ENCODE peak calls at places on chromosome 13, in nine cellular contexts. One of them, this sample, is unnamed.

GRCh38 chr13:102651892-102652291 is 43.0 kb downstream of the METTL21C start:
- DNase-seq in neuronal stem cell: no peak
- DNase-seq in pancreas: no peak
- DNase-seq in AG04450: no peak
- DNase-seq in cardiac muscle cell: no peak
- DNase-seq in suprapubic skin: no peak
- DNase-seq in GM23248: no peak
- DNase-seq in GM23338: no peak
- DNase-seq in upper lobe of left lung: no peak
- DNase-seq in this sample: no peak

GRCh38 chr13:49183672-49184315 is 36.3 kb upstream of the MLNR start:
- DNase-seq in neuronal stem cell: no peak
- DNase-seq in pancreas: no peak
- DNase-seq in AG04450: no peak
- DNase-seq in cardiac muscle cell: no peak
- DNase-seq in suprapubic skin: no peak
- DNase-seq in GM23248: peak
- DNase-seq in GM23338: no peak
- DNase-seq in upper lobe of left lung: no peak
- DNase-seq in this sample: no peak

GRCh38 chr13:54194233-54195024 is 1165.8 kb downstream of the OLFM4 start:
- DNase-seq in neuronal stem cell: no peak
- DNase-seq in pancreas: no peak
- DNase-seq in AG04450: no peak
- DNase-seq in cardiac muscle cell: no peak
- DNase-seq in suprapubic skin: no peak
- DNase-seq in GM23248: no peak
- DNase-seq in GM23338: no peak
- DNase-seq in upper lobe of left lung: no peak
- DNase-seq in this sample: no peak

GRCh38 chr13:106103779-106104178 is 431.7 kb downstream of the EFNB2 start:
- DNase-seq in neuronal stem cell: no peak
- DNase-seq in pancreas: no peak
- DNase-seq in AG04450: no peak
- DNase-seq in cardiac muscle cell: no peak
- DNase-seq in suprapubic skin: no peak
- DNase-seq in GM23248: peak
- DNase-seq in GM23338: no peak
- DNase-seq in upper lobe of left lung: no peak
- DNase-seq in this sample: no peak

GRCh38 chr13:39349391-39349790 is 253.6 kb downstream of the LHFPL6 start:
- DNase-seq in neuronal stem cell: no peak
- DNase-seq in pancreas: no peak
- DNase-seq in AG04450: no peak
- DNase-seq in cardiac muscle cell: no peak
- DNase-seq in suprapubic skin: no peak
- DNase-seq in GM23248: no peak
- DNase-seq in GM23338: no peak
- DNase-seq in upper lobe of left lung: no peak
- DNase-seq in this sample: no peak

GRCh38 chr13:59666504-59666903 is 497.2 kb downstream of the DIAPH3 start:
- DNase-seq in neuronal stem cell: no peak
- DNase-seq in pancreas: no peak
- DNase-seq in AG04450: no peak
- DNase-seq in cardiac muscle cell: no peak
- DNase-seq in suprapubic skin: no peak
- DNase-seq in GM23248: no peak
- DNase-seq in GM23338: no peak
- DNase-seq in upper lobe of left lung: no peak
- DNase-seq in this sample: no peak

GRCh38 chr13:44231786-44232516 is 141.7 kb upstream of the SERP2 start:
- DNase-seq in neuronal stem cell: peak
- DNase-seq in pancreas: peak
- DNase-seq in AG04450: peak
- DNase-seq in cardiac muscle cell: no peak
- DNase-seq in suprapubic skin: peak
- DNase-seq in GM23248: peak
- DNase-seq in GM23338: peak
- DNase-seq in upper lobe of left lung: peak
- DNase-seq in this sample: no peak

GRCh38 chr13:55977436-55977835 is 1163.3 kb upstream of the PRR20A start:
- DNase-seq in neuronal stem cell: no peak
- DNase-seq in pancreas: no peak
- DNase-seq in AG04450: no peak
- DNase-seq in cardiac muscle cell: no peak
- DNase-seq in suprapubic skin: no peak
- DNase-seq in GM23248: no peak
- DNase-seq in GM23338: no peak
- DNase-seq in upper lobe of left lung: no peak
- DNase-seq in this sample: no peak

GRCh38 chr13:22210134-22210930 is 539.5 kb downstream of the FGF9 start:
- DNase-seq in neuronal stem cell: no peak
- DNase-seq in pancreas: no peak
- DNase-seq in AG04450: no peak
- DNase-seq in cardiac muscle cell: no peak
- DNase-seq in suprapubic skin: no peak
- DNase-seq in GM23248: no peak
- DNase-seq in GM23338: peak
- DNase-seq in upper lobe of left lung: no peak
- DNase-seq in this sample: no peak

GRCh38 chr13:104365430-104365829 is 1299.2 kb upstream of the SLC10A2 start:
- DNase-seq in neuronal stem cell: no peak
- DNase-seq in pancreas: no peak
- DNase-seq in AG04450: no peak
- DNase-seq in cardiac muscle cell: no peak
- DNase-seq in suprapubic skin: no peak
- DNase-seq in GM23248: no peak
- DNase-seq in GM23338: no peak
- DNase-seq in upper lobe of left lung: no peak
- DNase-seq in this sample: no peak

GRCh38 chr13:38944219-38944618 is 46.4 kb downstream of the STOML3 start:
- DNase-seq in neuronal stem cell: no peak
- DNase-seq in pancreas: no peak
- DNase-seq in AG04450: no peak
- DNase-seq in cardiac muscle cell: no peak
- DNase-seq in suprapubic skin: no peak
- DNase-seq in GM23248: no peak
- DNase-seq in GM23338: no peak
- DNase-seq in upper lobe of left lung: no peak
- DNase-seq in this sample: no peak

GRCh38 chr13:67048084-67048792 is 181.9 kb downstream of the PCDH9 start:
- DNase-seq in neuronal stem cell: no peak
- DNase-seq in pancreas: no peak
- DNase-seq in AG04450: peak
- DNase-seq in cardiac muscle cell: no peak
- DNase-seq in suprapubic skin: no peak
- DNase-seq in GM23248: no peak
- DNase-seq in GM23338: no peak
- DNase-seq in upper lobe of left lung: no peak
- DNase-seq in this sample: no peak

GRCh38 chr13:100673831-100674362 is 698 bp downstream of the TMTC4 start:
- DNase-seq in neuronal stem cell: peak
- DNase-seq in pancreas: peak
- DNase-seq in AG04450: peak
- DNase-seq in cardiac muscle cell: no peak
- DNase-seq in suprapubic skin: no peak
- DNase-seq in GM23248: peak
- DNase-seq in GM23338: peak
- DNase-seq in upper lobe of left lung: peak
- DNase-seq in this sample: peak

GRCh38 chr13:25980255-25980654 is 71.6 kb downstream of the SHISA2 start:
- DNase-seq in neuronal stem cell: no peak
- DNase-seq in pancreas: no peak
- DNase-seq in AG04450: no peak
- DNase-seq in cardiac muscle cell: peak
- DNase-seq in suprapubic skin: no peak
- DNase-seq in GM23248: peak
- DNase-seq in GM23338: peak
- DNase-seq in upper lobe of left lung: no peak
- DNase-seq in this sample: no peak

GRCh38 chr13:32504263-32504662 is 34.3 kb downstream of the N4BP2L2 start:
- DNase-seq in neuronal stem cell: no peak
- DNase-seq in pancreas: no peak
- DNase-seq in AG04450: no peak
- DNase-seq in cardiac muscle cell: no peak
- DNase-seq in suprapubic skin: no peak
- DNase-seq in GM23248: no peak
- DNase-seq in GM23338: no peak
- DNase-seq in upper lobe of left lung: no peak
- DNase-seq in this sample: no peak

DNA sequence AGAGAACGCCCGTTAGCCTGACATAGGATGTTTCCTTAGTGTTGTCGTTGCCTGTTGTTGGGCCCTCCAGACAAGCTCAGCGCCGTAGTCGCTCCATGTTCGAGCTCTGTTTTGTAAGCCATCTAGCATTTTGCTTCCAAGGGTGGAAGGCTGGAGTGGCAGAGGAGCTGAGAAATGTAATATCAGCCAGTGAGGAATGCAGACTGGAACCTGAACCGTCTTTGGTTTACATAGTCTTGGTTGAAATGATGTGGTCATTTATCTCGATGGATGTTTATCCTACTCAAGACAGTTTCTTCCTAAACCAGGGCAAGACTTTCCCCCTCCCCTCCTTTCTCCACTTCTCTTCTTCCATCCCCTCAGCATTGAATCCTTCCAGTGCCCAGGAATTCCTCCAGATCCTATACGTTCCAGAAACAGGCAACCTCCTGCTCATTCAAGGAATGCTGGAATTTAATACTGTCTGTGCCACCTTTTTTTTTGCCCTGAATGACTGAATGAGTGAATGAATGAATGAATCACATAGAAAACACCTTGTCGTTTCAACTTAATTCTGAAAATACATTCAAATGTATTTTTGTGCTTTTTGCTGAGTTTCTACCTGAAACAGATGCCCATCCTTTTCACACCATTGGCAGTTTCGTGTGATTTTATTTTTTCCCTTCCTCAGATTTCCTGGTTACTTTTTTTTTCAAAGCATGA is 109.5 kb upstream of the MBNL2 start:
- DNase-seq in neuronal stem cell: no peak
- DNase-seq in pancreas: no peak
- DNase-seq in AG04450: no peak
- DNase-seq in cardiac muscle cell: no peak
- DNase-seq in suprapubic skin: no peak
- DNase-seq in GM23248: no peak
- DNase-seq in GM23338: no peak
- DNase-seq in upper lobe of left lung: no peak
- DNase-seq in this sample: no peak
- H3K27ac ChIP-seq in neuronal stem cell: no peak
- H3K27ac ChIP-seq in pancreas: no peak
- H3K27ac ChIP-seq in AG04450: no peak
- H3K27ac ChIP-seq in cardiac muscle cell: no peak
- H3K27ac ChIP-seq in suprapubic skin: no peak
- H3K27ac ChIP-seq in GM23248: no peak
- H3K27ac ChIP-seq in GM23338: no peak
- H3K27ac ChIP-seq in upper lobe of left lung: no peak
- H3K27ac ChIP-seq in this sample: no peak

DNA sequence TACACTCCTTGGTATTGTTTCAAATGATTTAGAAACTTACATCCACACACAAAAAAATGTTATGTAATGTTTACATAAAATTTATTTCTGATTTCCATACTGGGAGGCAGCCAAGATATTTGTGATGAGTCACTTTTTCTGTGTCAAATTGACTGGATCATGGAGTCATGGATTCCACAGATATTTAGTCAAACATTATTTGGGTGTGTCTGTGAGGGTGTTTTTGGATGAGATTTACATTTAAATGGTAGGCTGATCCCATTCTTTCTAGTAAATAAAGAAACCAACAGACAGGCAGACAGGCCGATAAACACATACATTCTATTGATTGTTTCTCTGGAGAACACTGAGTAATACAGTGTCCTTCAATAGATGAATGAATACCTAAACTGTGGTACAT is 562.8 kb downstream of the SLITRK6 start:
- DNase-seq in neuronal stem cell: no peak
- DNase-seq in pancreas: no peak
- DNase-seq in AG04450: no peak
- DNase-seq in cardiac muscle cell: no peak
- DNase-seq in suprapubic skin: no peak
- DNase-seq in GM23248: no peak
- DNase-seq in GM23338: no peak
- DNase-seq in upper lobe of left lung: no peak
- DNase-seq in this sample: no peak
- H3K27ac ChIP-seq in neuronal stem cell: no peak
- H3K27ac ChIP-seq in pancreas: no peak
- H3K27ac ChIP-seq in AG04450: no peak
- H3K27ac ChIP-seq in cardiac muscle cell: no peak
- H3K27ac ChIP-seq in suprapubic skin: no peak
- H3K27ac ChIP-seq in GM23248: no peak
- H3K27ac ChIP-seq in GM23338: no peak
- H3K27ac ChIP-seq in upper lobe of left lung: no peak
- H3K27ac ChIP-seq in this sample: no peak

GRCh38 chr13:23709521-23709920 is 139.3 kb downstream of the TNFRSF19 start:
- DNase-seq in neuronal stem cell: no peak
- DNase-seq in pancreas: no peak
- DNase-seq in AG04450: no peak
- DNase-seq in cardiac muscle cell: peak
- DNase-seq in suprapubic skin: no peak
- DNase-seq in GM23248: no peak
- DNase-seq in GM23338: no peak
- DNase-seq in upper lobe of left lung: no peak
- DNase-seq in this sample: no peak
- H3K27ac ChIP-seq in neuronal stem cell: no peak
- H3K27ac ChIP-seq in pancreas: no peak
- H3K27ac ChIP-seq in AG04450: no peak
- H3K27ac ChIP-seq in cardiac muscle cell: no peak
- H3K27ac ChIP-seq in suprapubic skin: no peak
- H3K27ac ChIP-seq in GM23248: no peak
- H3K27ac ChIP-seq in GM23338: no peak
- H3K27ac ChIP-seq in upper lobe of left lung: no peak
- H3K27ac ChIP-seq in this sample: no peak

GRCh38 chr13:95235199-95235726 is 66.0 kb downstream of the ABCC4 start:
- DNase-seq in neuronal stem cell: no peak
- DNase-seq in pancreas: no peak
- DNase-seq in AG04450: no peak
- DNase-seq in cardiac muscle cell: no peak
- DNase-seq in suprapubic skin: no peak
- DNase-seq in GM23248: no peak
- DNase-seq in GM23338: no peak
- DNase-seq in upper lobe of left lung: no peak
- DNase-seq in this sample: no peak
- H3K27ac ChIP-seq in neuronal stem cell: no peak
- H3K27ac ChIP-seq in pancreas: no peak
- H3K27ac ChIP-seq in AG04450: no peak
- H3K27ac ChIP-seq in cardiac muscle cell: no peak
- H3K27ac ChIP-seq in suprapubic skin: no peak
- H3K27ac ChIP-seq in GM23248: no peak
- H3K27ac ChIP-seq in GM23338: no peak
- H3K27ac ChIP-seq in upper lobe of left lung: peak
- H3K27ac ChIP-seq in this sample: no peak

GRCh38 chr13:112842931-112843391 is 126.1 kb upstream of the MCF2L start:
- DNase-seq in neuronal stem cell: no peak
- DNase-seq in pancreas: no peak
- DNase-seq in AG04450: no peak
- DNase-seq in cardiac muscle cell: no peak
- DNase-seq in suprapubic skin: no peak
- DNase-seq in GM23248: no peak
- DNase-seq in GM23338: no peak
- DNase-seq in upper lobe of left lung: no peak
- DNase-seq in this sample: no peak
- H3K27ac ChIP-seq in neuronal stem cell: peak
- H3K27ac ChIP-seq in pancreas: no peak
- H3K27ac ChIP-seq in AG04450: no peak
- H3K27ac ChIP-seq in cardiac muscle cell: peak
- H3K27ac ChIP-seq in suprapubic skin: no peak
- H3K27ac ChIP-seq in GM23248: no peak
- H3K27ac ChIP-seq in GM23338: no peak
- H3K27ac ChIP-seq in upper lobe of left lung: peak
- H3K27ac ChIP-seq in this sample: no peak

GRCh38 chr13:113969973-113970611 is 3.8 kb downstream of the C13orf46 start:
- DNase-seq in neuronal stem cell: no peak
- DNase-seq in pancreas: peak
- DNase-seq in AG04450: no peak
- DNase-seq in cardiac muscle cell: no peak
- DNase-seq in suprapubic skin: peak
- DNase-seq in GM23248: no peak
- DNase-seq in GM23338: no peak
- DNase-seq in upper lobe of left lung: peak
- DNase-seq in this sample: no peak
- H3K27ac ChIP-seq in neuronal stem cell: no peak
- H3K27ac ChIP-seq in pancreas: peak
- H3K27ac ChIP-seq in AG04450: no peak
- H3K27ac ChIP-seq in cardiac muscle cell: no peak
- H3K27ac ChIP-seq in suprapubic skin: peak
- H3K27ac ChIP-seq in GM23248: no peak
- H3K27ac ChIP-seq in GM23338: no peak
- H3K27ac ChIP-seq in upper lobe of left lung: peak
- H3K27ac ChIP-seq in this sample: no peak